ENCODE peak calls at places on chromosomes 1 and 21, in four cellular contexts. I, B, Q and Z are unnamed samples.

GRCh38 chr1:233561708-233562426 is 52.0 kb upstream of the KCNK1 start:
- DNase-seq in I (no peak), B (no peak), Q (no peak), Z (no peak)

GRCh38 chr1:12712929-12713328 is 3.0 kb upstream of the AADACL3 start:
- DNase-seq in I (no peak), B (no peak), Q (no peak), Z (no peak)

GRCh38 chr1:174289644-174290310 is 130.5 kb downstream of the RABGAP1L start:
- DNase-seq in I (no peak), B (no peak), Q (no peak), Z (no peak)

GRCh38 chr1:85344256-85344694 is 67.8 kb upstream of the BCL10 start:
- DNase-seq in I (peak; percentile 10), B (no peak), Q (no peak), Z (no peak)

GRCh38 chr1:42334240-42335049 is 590 bp downstream of the FOXJ3 start:
- DNase-seq in I (peak; percentile 38), B (no peak), Q (no peak), Z (peak; percentile 29)

GRCh38 chr1:7863756-7864328 is 11.0 kb upstream of the UTS2 start:
- DNase-seq in I (no peak), B (peak; percentile 31), Q (no peak), Z (no peak)

GRCh38 chr21:45132841-45133573 is 58.6 kb downstream of the ADARB1 start:
- DNase-seq in I (no peak), B (no peak), Q (no peak), Z (no peak)

GRCh38 chr1:65844990-65845757 is 52.5 kb downstream of the PDE4B start:
- DNase-seq in I (no peak), B (no peak), Q (no peak), Z (no peak)

GRCh38 chr21:14603202-14603601 is 57.1 kb upstream of the SAMSN1 start:
- DNase-seq in I (no peak), B (no peak), Q (no peak), Z (no peak)

GRCh38 chr1:53380296-53380695 is 52.4 kb upstream of the LRP8 start:
- DNase-seq in I (no peak), B (no peak), Q (no peak), Z (no peak)

GRCh38 chr1:229112832-229113548 is 157.9 kb upstream of the RAB4A start:
- DNase-seq in I (no peak), B (no peak), Q (no peak), Z (no peak)

GRCh38 chr1:101200513-101200912 is 36.3 kb upstream of the S1PR1 start:
- DNase-seq in I (no peak), B (no peak), Q (no peak), Z (no peak)

GRCh38 chr1:87064309-87064708 is 149.9 kb downstream of the HS2ST1 start:
- DNase-seq in I (no peak), B (no peak), Q (no peak), Z (no peak)

GRCh38 chr1:246748867-246749266 is 24.7 kb downstream of the SCCPDH start:
- DNase-seq in I (peak; percentile 35), B (no peak), Q (no peak), Z (no peak)

GRCh38 chr1:38990401-38990745 is 703 bp upstream of the AKIRIN1 start:
- DNase-seq in I (no peak), B (no peak), Q (no peak), Z (no peak)

GRCh38 chr1:38076038-38076437 is 29.4 kb upstream of the POU3F1 start:
- DNase-seq in I (no peak), B (peak; percentile 74), Q (no peak), Z (no peak)

GRCh38 chr1:174447866-174448530 is at the start of gene GPR52:
- DNase-seq in I (no peak), B (no peak), Q (no peak), Z (no peak)

GRCh38 chr1:26350343-26350700 is 3.6 kb downstream of the CRYBG2 start:
- DNase-seq in I (no peak), B (no peak), Q (no peak), Z (no peak)

GRCh38 chr1:62725255-62725654 is 37.1 kb upstream of the DOCK7 start:
- DNase-seq in I (peak; percentile 7), B (no peak), Q (peak; percentile 19), Z (no peak)

GRCh38 chr1:12640237-12640957 is 3.5 kb upstream of the AADACL4 start:
- DNase-seq in I (no peak), B (no peak), Q (no peak), Z (no peak)

GRCh38 chr1:1908506-1908791 is 6.6 kb upstream of the CALML6 start:
- DNase-seq in I (no peak), B (no peak), Q (no peak), Z (no peak)

GRCh38 chr1:158329300-158329699 is 2.0 kb downstream of the CD1B start:
- DNase-seq in I (no peak), B (no peak), Q (no peak), Z (no peak)

GRCh38 chr21:44423941-44424607 is 31.2 kb upstream of the LRRC3 start:
- DNase-seq in I (no peak), B (no peak), Q (no peak), Z (no peak)

GRCh38 chr1:86757272-86757984 is 53.1 kb downstream of the SH3GLB1 start:
- DNase-seq in I (no peak), B (no peak), Q (no peak), Z (no peak)

GRCh38 chr1:21845646-21846641 is 33.9 kb downstream of the LDLRAD2 start:
- DNase-seq in I (no peak), B (no peak), Q (no peak), Z (no peak)

GRCh38 chr1:21843996-21844395 is 31.9 kb downstream of the LDLRAD2 start:
- DNase-seq in I (no peak), B (no peak), Q (no peak), Z (no peak)

GRCh38 chr1:21848524-21849174 is 36.6 kb downstream of the LDLRAD2 start:
- DNase-seq in I (no peak), B (no peak), Q (no peak), Z (no peak)

GRCh38 chr1:21849909-21850576 is 38.0 kb downstream of the LDLRAD2 start:
- DNase-seq in I (no peak), B (no peak), Q (no peak), Z (no peak)

DNA sequence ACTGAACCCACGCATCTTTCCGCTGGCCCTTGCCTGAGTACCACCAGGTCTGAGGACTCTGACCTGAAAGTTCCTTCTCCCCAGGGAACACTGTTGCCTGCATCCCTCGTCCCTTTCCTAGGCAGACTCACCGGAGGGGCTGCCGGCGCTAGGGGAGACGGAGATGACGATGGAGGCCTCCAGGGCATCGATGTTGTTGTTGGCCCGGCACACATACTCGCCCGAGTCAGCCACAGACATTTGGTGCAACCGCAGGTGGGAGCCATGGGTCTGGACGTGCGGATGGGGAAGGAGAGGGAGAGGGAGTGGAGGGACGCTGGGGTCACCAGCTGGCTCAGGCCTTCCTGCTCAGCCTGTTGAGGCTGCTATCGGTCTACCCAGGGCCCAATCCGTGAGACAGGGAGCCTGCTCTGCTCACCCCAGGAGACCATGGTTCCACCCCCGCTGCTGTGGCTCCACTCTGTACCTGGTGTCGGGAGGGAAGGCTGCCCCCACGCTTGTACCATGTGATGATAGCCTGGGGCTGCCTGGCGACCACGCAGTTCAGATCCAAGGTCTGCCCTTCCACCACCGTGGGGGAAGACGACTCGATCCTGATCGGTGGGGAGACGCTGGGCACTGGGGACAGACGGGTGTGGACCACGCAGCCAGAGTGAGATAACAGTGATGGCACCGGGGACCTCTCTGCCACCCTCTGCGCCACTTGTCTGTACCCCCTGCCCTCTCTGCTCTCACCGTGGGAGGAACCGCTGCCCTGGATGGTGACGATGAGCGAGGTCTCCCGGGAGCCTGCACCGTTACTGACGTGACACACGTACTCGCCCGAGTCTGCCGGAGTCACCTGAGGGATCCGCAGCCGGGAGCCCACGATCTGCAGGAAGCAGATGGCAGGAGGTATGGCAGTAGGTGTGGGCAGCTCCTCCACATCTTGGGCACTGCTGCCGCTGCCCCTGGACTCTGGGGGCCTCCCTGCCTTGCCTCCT is 35.4 kb downstream of the LDLRAD2 start:
- DNase-seq in I (no peak), B (no peak), Q (no peak), Z (no peak)
- TF ChIP-seq POLR2AphosphoS5 in I (no peak), B (no peak), Q (no peak), Z (no peak)

DNA sequence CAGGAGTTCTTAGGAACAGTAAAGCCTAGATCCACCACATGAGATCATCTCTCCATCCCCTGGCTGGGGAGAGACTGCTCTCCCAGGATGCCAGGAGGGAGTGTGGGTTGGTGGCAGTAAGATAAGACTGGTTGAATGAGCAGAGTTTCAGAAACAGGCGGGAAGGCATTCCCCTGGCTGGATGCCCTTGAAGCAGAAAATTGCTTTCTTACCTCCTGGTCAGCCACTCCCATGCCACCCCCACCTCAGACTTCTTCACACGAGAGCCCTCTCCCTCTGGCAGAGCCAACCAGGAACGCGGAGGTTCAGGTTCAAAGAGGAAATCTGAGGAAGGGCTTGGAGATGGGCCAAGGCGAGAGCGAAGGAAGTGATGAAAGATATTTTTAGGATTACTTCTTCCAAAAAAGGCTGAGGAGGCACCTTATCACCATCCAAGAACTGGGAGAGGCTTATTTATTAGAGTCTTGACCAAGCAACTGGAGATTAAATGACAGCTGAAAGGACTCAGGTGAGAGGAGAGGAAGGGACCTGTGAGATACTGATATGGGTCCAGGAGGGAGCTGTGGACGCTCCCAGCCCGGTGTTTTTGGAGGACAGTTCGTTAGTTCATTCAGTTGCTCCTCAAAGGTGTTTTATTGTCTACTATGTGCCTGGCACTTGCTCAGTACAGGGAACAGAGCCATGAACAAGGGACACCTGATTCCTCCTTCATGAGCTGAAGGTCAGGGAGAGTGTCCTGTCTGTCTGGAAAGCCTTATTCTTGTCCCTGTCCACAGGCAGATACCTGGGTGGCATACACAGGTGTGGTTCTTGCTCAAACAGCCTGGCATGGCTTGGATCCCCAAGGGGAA is 18.9 kb upstream of the SLC26A9 start:
- DNase-seq in I (no peak), B (no peak), Q (no peak), Z (no peak)
- TF ChIP-seq SPI1 in I (no peak), B (no peak), Q (no peak), Z (no peak)

DNA sequence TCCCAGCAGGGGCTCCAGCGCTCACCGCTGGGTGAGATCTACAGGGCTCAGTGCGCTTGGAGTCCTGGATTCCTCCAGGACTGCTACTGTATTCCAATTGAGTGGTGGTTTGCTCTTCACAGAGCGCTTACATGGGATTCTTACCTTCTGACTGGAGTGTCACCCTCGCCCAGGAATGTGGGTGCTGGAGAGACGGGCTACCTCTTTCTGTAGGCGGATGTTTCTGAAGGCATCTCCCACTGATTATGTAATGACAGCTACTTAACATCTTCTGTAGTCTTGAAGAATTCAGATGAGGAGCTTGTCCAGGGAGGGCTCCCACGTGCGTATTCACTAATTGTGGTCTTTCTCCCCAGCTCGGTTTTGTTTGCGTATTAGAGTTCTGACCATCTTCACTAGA is 154.2 kb downstream of the DYRK1A start:
- DNase-seq in I (no peak), B (no peak), Q (no peak), Z (no peak)
- TF ChIP-seq POLR2AphosphoS5 in I (no peak), B (no peak), Q (no peak), Z (no peak)

DNA sequence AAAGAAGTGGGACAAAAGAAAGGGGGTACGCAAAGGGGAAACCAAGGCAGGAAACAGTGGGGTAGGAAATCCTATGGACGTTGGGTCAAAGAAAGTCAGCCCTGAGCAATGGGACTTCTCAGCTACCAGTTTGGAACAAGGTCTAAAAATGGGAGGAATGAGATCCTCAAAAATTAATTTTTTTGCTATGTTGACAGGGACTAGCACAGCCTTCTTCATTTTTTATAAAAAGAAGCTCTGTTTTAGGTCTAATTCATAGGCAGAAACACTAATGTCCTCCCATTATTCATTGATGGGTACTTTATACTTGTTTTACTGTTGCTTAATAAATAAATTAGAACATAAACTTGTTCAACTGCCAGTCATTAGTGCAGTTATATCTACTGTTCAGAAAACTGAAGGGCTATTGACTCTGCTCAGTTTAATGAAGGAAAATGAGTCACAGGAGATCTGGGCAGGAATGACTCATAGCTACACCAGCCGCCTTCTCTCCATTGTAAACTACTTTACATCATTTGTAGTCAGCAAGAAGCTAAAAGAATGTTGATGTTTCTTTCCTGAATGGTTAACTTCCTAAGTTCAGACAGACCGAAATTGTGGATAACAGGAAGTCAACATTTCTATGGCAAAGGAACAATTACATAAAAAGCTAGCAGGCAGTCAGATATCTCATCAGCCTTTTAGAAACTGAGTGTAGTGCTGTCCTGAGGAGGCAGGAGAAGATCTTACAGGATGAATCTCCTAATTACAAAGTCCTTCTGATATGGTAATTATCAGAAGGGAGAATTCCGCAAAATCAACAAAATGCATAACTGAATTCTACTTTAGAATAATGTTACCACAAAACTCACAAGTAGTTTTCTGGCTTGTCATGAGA is 356.4 kb upstream of the PKN2 start:
- DNase-seq in I (no peak), B (no peak), Q (no peak), Z (no peak)
- TF ChIP-seq SPI1 in I (no peak), B (no peak), Q (no peak), Z (no peak)